ENCODE peak calls at places on chromosomes 12 and 14, in seven cellular contexts. H, L, G, B, S, N and A are unnamed samples.

GRCh38 chr12:69196302-69197288 is 42.8 kb upstream of the CPSF6 start:
- DNase-seq in H (peak; percentile 11), L (no peak), S (no peak), G (no peak), B (no peak), N (peak; percentile 34), A (no peak)

GRCh38 chr12:120710805-120711296 is 593 bp downstream of the UNC119B start:
- DNase-seq in H (peak; percentile 42), B (no peak), N (peak; percentile 60), G (no peak), L (no peak), S (no peak), A (peak; percentile 51)

GRCh38 chr12:68131867-68132414 is 27.6 kb downstream of the IFNG start:
- DNase-seq in L (no peak), S (no peak), B (no peak), N (no peak), H (no peak), G (no peak), A (no peak)

GRCh38 chr14:100671906-100672305 is 54.8 kb upstream of the DLK1 start:
- DNase-seq in N (no peak), B (no peak), S (no peak), H (no peak), L (no peak), G (no peak), A (no peak)

GRCh38 chr12:74170645-74171477 is 366.8 kb upstream of the ATXN7L3B start:
- DNase-seq in B (no peak), S (no peak), H (no peak), N (no peak), L (no peak), G (no peak), A (no peak)

GRCh38 chr12:53221203-53222076 is 10.6 kb downstream of the RARG start:
- DNase-seq in B (no peak), H (peak; percentile 82), L (no peak), N (peak; percentile 86), S (peak; percentile 77), G (peak; percentile 80), A (peak; percentile 80)

GRCh38 chr12:94172973-94173372 is 24.6 kb downstream of the PLXNC1 start:
- DNase-seq in N (no peak), G (peak; percentile 27), S (no peak), L (no peak), B (no peak), H (peak; percentile 31), A (peak; percentile 71)

GRCh38 chr12:83470749-83471148 is 784.0 kb downstream of the TMTC2 start:
- DNase-seq in N (no peak), B (no peak), G (no peak), L (no peak), H (no peak), S (no peak), A (no peak)

GRCh38 chr14:69247691-69248440 is 12.1 kb upstream of the GALNT16 start:
- DNase-seq in N (no peak), L (no peak), H (peak; percentile 24), G (no peak), S (no peak), B (no peak), A (no peak)

GRCh38 chr12:69024413-69024812 is 91.4 kb upstream of the CPM start:
- DNase-seq in H (peak; percentile 92), B (peak; percentile 64), S (peak; percentile 53), L (no peak), N (no peak), G (peak; percentile 71), A (no peak)

GRCh38 chr14:37197421-37198272 is at the start of gene MIPOL1:
- DNase-seq in N (peak; percentile 78), B (peak; percentile 68), L (no peak), S (peak; percentile 79), H (peak; percentile 85), G (peak; percentile 88), A (peak; percentile 74)

GRCh38 chr14:33932526-33933292 is 18.2 kb downstream of the EGLN3 start:
- DNase-seq in G (no peak), S (no peak), N (no peak), H (no peak), L (no peak), B (no peak), A (no peak)

GRCh38 chr14:96824283-96824682 is 27.1 kb downstream of the VRK1 start:
- DNase-seq in G (no peak), H (no peak), L (no peak), N (no peak), B (no peak), S (no peak), A (no peak)

GRCh38 chr14:72589652-72590051 is 304.2 kb downstream of the DPF3 start:
- DNase-seq in N (no peak), H (no peak), L (no peak), S (no peak), G (no peak), B (no peak), A (no peak)

GRCh38 chr14:34227834-34228662 is 234.0 kb downstream of the SPTSSA start:
- DNase-seq in L (no peak), S (peak; percentile 56), N (peak; percentile 87), G (peak; percentile 72), B (peak; percentile 37), H (peak; percentile 66), A (peak; percentile 48)

GRCh38 chr14:41609704-41610183 is 3.1 kb downstream of the LRFN5 start:
- DNase-seq in L (no peak), H (no peak), B (no peak), G (no peak), N (peak; percentile 89), S (peak; percentile 14), A (no peak)

GRCh38 chr12:55743967-55744931 is 1.3 kb downstream of the GDF11 start:
- DNase-seq in N (no peak), H (no peak), G (no peak), L (no peak), B (no peak), S (no peak), A (no peak)

GRCh38 chr12:55742719-55743130 is at the start of gene GDF11:
- DNase-seq in N (peak; percentile 91), S (peak; percentile 76), H (peak; percentile 81), G (peak; percentile 75), B (no peak), L (no peak), A (peak; percentile 92)

GRCh38 chr12:55745361-55746146 is 2.6 kb downstream of the GDF11 start:
- DNase-seq in H (no peak), N (peak; percentile 95), B (no peak), S (no peak), G (no peak), L (no peak), A (no peak)

GRCh38 chr12:55741978-55742377 is 944 bp upstream of the GDF11 start:
- DNase-seq in N (no peak), L (no peak), H (no peak), G (no peak), B (no peak), S (no peak), A (no peak)

DNA sequence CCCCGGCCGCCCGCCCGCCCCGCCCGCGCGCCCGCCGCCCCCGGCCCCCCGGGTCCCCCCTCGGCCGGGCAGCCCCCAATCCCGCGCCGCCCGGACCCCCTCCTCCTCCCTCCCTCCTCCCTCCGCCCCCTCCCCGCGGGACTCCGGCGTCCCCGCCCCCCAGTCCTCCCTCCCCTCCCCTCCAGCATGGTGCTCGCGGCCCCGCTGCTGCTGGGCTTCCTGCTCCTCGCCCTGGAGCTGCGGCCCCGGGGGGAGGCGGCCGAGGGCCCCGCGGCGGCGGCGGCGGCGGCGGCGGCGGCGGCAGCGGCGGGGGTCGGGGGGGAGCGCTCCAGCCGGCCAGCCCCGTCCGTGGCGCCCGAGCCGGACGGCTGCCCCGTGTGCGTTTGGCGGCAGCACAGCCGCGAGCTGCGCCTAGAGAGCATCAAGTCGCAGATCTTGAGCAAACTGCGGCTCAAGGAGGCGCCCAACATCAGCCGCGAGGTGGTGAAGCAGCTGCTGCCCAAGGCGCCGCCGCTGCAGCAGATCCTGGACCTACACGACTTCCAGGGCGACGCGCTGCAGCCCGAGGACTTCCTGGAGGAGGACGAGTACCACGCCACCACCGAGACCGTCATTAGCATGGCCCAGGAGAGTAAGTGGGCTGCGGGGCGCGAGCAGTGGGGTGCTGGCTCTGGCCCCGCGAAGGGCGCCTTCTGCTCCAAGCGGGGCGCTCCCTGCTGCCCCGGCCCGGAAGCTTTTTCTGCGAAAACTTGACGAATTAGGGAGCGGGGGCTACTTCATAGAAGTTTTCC is 404 bp downstream of the GDF11 start:
- DNase-seq in L (no peak), S (peak; percentile 38), G (peak; percentile 60), N (peak; percentile 83), H (peak; percentile 65), B (no peak), A (peak; percentile 89)
- TF ChIP-seq POLR2AphosphoS5 in L (no peak), S (no peak), G (no peak), N (no peak), H (no peak), B (no peak), A (no peak)

DNA sequence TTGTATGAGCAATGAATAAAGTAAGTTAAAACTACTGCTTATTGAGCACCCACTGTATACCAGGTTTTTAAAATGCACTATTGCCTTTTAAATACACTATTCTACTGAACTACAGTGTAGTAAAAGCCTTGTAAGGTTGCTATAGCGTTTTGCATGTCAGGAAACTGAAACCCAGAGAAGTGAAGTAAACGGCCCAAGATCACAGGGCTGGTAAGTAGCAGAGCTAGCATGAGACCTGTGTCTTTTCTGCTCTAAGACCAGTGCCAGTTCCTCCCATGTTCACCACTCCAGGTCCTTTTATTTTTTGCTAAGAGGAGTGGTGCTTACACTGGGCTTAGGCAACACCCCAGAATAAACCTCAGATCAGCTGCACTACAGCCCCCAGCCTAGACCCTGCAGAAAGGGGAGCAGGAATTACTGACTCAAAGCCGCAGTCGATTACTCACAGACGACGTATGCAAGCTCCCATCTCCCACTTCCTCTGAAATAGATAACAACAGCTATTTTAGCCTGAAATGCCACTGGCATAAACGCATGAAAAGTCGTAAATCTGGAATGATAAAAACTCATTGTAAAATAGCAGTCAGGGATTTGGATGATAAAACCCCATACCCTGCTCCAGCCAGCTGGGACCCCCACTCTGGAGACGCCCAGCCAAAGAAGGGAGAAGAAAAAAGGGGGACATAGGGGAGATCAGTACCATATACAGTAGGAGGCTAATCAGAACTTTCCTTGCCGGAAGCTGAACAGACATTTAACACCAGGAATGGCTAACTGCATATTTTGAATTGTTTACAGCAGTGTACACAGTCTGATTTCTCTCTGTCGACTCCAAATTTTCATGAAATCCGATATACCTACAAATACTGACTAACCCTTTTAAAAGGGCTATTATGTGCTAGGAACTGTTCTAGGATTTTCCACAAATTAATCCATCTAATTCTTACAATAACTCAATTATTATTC is 108.3 kb downstream of the NUAK1 start:
- DNase-seq in N (peak; percentile 17), S (no peak), G (no peak), L (no peak), B (no peak), H (no peak), A (no peak)
- H3K4me3 ChIP-seq in N (no peak overlapping the region), S (no peak overlapping the region), G (no peak overlapping the region), L (no peak overlapping the region), B (no peak overlapping the region), H (no peak overlapping the region), A (no peak overlapping the region)

DNA sequence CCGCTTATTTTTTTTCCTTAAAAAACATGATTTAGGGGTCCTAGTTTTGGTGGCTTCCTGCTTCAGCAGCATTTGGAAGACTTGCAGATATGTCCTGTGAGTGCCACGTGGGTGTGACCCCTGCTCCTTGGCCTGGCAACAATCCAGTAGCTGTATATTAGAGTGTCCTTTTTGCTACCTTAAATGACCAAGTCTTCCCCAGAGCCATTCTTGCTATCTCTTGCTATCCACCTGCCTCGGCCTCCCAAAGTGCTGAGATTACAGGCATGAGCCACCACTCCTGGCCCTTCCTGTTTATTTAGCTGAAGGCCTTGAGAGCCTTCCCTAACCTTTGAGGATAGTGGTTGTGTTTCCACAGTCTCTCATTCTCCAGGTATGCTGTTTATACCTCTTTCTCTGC is 17.0 kb downstream of the TPCN1 start:
- DNase-seq in G (no peak), L (no peak), N (no peak), S (no peak), H (no peak), B (no peak), A (no peak)
- H3K27ac ChIP-seq in G (peak overlapping the region; percentile 6), L (no peak overlapping the region), N (no peak overlapping the region), S (peak overlapping the region; percentile 91), H (peak overlapping the region; percentile 94), B (no peak overlapping the region), A (peak overlapping the region; percentile 62)

GRCh38 chr12:56682323-56682722 is 5.8 kb downstream of the PTGES3 start:
- DNase-seq in G (peak; percentile 13), H (no peak), L (no peak), N (no peak), S (no peak), B (no peak), A (no peak)
- TF ChIP-seq POLR2AphosphoS5 in G (no peak), H (no peak), L (no peak), N (no peak), S (no peak), B (no peak), A (no peak)